ENCODE peak calls at places on chromosomes 16 and 17, in seven cellular contexts. U is coronary artery, X is HCT116, J is thoracic aorta, O is fibroblast of lung, S is WERI-Rb-1, F is AG04450. H is an unnamed sample.

GRCh38 chr17:71872843-71873242 is 248.0 kb upstream of the SOX9 start:
- DNase-seq in F (no peak), J (no peak), U (no peak), S (no peak), O (no peak), X (no peak), H (no peak)

GRCh38 chr17:61454095-61454931 is 2.1 kb downstream of the TBX4 start:
- DNase-seq in X (no peak), U (peak; percentile 54), F (no peak), S (no peak), O (no peak), J (no peak), H (peak; percentile 62)

GRCh38 chr17:16349461-16349860 is 3.8 kb downstream of the CENPV start:
- DNase-seq in O (no peak), J (no peak), U (no peak), X (no peak), F (no peak), S (no peak), H (no peak)

GRCh38 chr17:74245145-74245817 is 28.8 kb upstream of the DNAI2 start:
- DNase-seq in S (peak; percentile 40), X (no peak), J (no peak), U (no peak), F (no peak), O (no peak), H (no peak)

GRCh38 chr17:74610108-74610507 is 13.4 kb downstream of the CD300E start:
- DNase-seq in X (no peak), U (no peak), F (no peak), J (no peak), O (no peak), S (no peak), H (no peak)

GRCh38 chr16:31427441-31428276 is 501 bp downstream of the COX6A2 start:
- DNase-seq in O (no peak), J (no peak), U (no peak), S (no peak), X (no peak), F (no peak), H (no peak)

GRCh38 chr17:41178843-41179616 is 1.0 kb upstream of the KRTAP4-2 start:
- DNase-seq in J (no peak), U (no peak), F (no peak), S (no peak), O (peak; percentile 3), X (no peak), H (no peak)

GRCh38 chr17:296906-297690 is 55.5 kb downstream of the RPH3AL start:
- DNase-seq in O (no peak), S (no peak), F (no peak), U (no peak), X (no peak), J (no peak), H (no peak)

GRCh38 chr17:11944587-11944986 is 52.7 kb downstream of the ZNF18 start:
- DNase-seq in U (no peak), S (no peak), X (peak; percentile 23), O (peak; percentile 56), J (no peak), F (no peak), H (no peak)

GRCh38 chr17:72445055-72445991 is 324.5 kb downstream of the SOX9 start:
- DNase-seq in F (no peak), X (no peak), J (no peak), S (no peak), O (no peak), U (no peak), H (no peak)

GRCh38 chr16:29719063-29719462 is 26.7 kb downstream of the C16orf54 start:
- DNase-seq in U (no peak), X (no peak), S (no peak), O (no peak), J (no peak), F (no peak), H (no peak)

GRCh38 chr16:72474511-72475123 is 302.7 kb upstream of the PMFBP1 start:
- DNase-seq in X (peak; percentile 89), J (no peak), S (no peak), O (peak; percentile 99), U (no peak), F (peak; percentile 16), H (no peak)

GRCh38 chr17:3870871-3871306 is 22.0 kb downstream of the CAMKK1 start:
- DNase-seq in X (no peak), J (no peak), U (no peak), F (no peak), S (no peak), O (peak; percentile 43), H (no peak)

GRCh38 chr16:5875416-5875815 is 777.8 kb upstream of the EEF2KMT start:
- DNase-seq in F (no peak), X (no peak), O (peak; percentile 64), S (no peak), U (no peak), J (no peak), H (no peak)

GRCh38 chr17:48510761-48511604 is 19.8 kb downstream of the HOXB1 start:
- DNase-seq in S (no peak), U (no peak), F (no peak), X (no peak), O (peak; percentile 40), J (no peak), H (no peak)

GRCh38 chr16:49599281-49599680 is 225.7 kb downstream of the C16orf78 start:
- DNase-seq in X (no peak), J (no peak), F (no peak), O (no peak), U (peak; percentile 17), S (no peak), H (no peak)

GRCh38 chr17:16942141-16943031 is 29.5 kb downstream of the TNFRSF13B start:
- DNase-seq in S (no peak), X (no peak), J (no peak), O (peak; percentile 27), U (peak; percentile 58), F (peak; percentile 6), H (peak; percentile 22)

GRCh38 chr17:70797166-70797565 is 627.8 kb downstream of the KCNJ2 start:
- DNase-seq in X (no peak), O (no peak), U (no peak), J (no peak), S (peak; percentile 51), F (no peak), H (no peak)

GRCh38 chr17:45666046-45666600 is 118.0 kb upstream of the CRHR1 start:
- DNase-seq in U (no peak), J (no peak), X (no peak), S (peak; percentile 79), O (no peak), F (no peak), H (no peak)

GRCh38 chr16:57041182-57042156 is 50.9 kb upstream of the CPNE2 start:
- DNase-seq in X (no peak), F (no peak), J (no peak), O (peak; percentile 23), U (no peak), S (no peak), H (no peak)

GRCh38 chr17:30021708-30022317 is 80.4 kb downstream of the EFCAB5 start:
- DNase-seq in X (peak; percentile 37), O (peak; percentile 41), J (no peak), U (no peak), F (peak; percentile 13), S (peak; percentile 35), H (no peak)

GRCh38 chr17:45976755-45977505 is 22.1 kb upstream of the STH start:
- DNase-seq in F (no peak), X (no peak), O (peak; percentile 48), U (no peak), S (no peak), J (no peak), H (no peak)

GRCh38 chr16:86536621-86537020 is 18.4 kb downstream of the MTHFSD start:
- DNase-seq in S (no peak), F (no peak), O (no peak), U (no peak), X (no peak), J (no peak), H (no peak)

GRCh38 chr17:43530303-43531081 is 15.6 kb downstream of the ETV4 start:
- DNase-seq in U (no peak), J (no peak), O (peak; percentile 95), F (peak; percentile 90), S (peak; percentile 97), X (peak; percentile 37), H (no peak)

GRCh38 chr16:53714080-53715050 is 10.4 kb downstream of the FTO start:
- DNase-seq in J (no peak), X (no peak), U (no peak), F (no peak), O (no peak), S (no peak), H (no peak)

GRCh38 chr17:27489045-27489715 is 32.9 kb downstream of the KSR1 start:
- DNase-seq in S (no peak), O (peak; percentile 64), F (no peak), X (no peak), J (no peak), U (peak; percentile 82), H (no peak)
- H3K4me3 ChIP-seq in S (no peak overlapping the region), O (no peak overlapping the region), F (no peak overlapping the region), X (no peak overlapping the region), J (no peak overlapping the region), U (no peak overlapping the region), H (no peak overlapping the region)

GRCh38 chr17:39209317-39210092 is 9.4 kb downstream of the RPL19 start:
- DNase-seq in X (no peak), O (peak; percentile 77), F (no peak), U (no peak), S (no peak), J (peak; percentile 80), H (no peak)
- H3K27ac ChIP-seq in X (no peak overlapping the region), O (no peak overlapping the region), F (peak overlapping the region; percentile 11), U (peak overlapping the region; percentile 68), S (no peak overlapping the region), J (peak overlapping the region; percentile 93), H (peak overlapping the region; percentile 21)

GRCh38 chr16:80968386-80969113 is 38.1 kb downstream of the CMC2 start:
- DNase-seq in X (no peak), S (no peak), J (no peak), U (no peak), F (no peak), O (peak; percentile 73), H (no peak)
- TF ChIP-seq CTCF in X (no peak), S (no peak), J (no peak), U (no peak), F (no peak), O (no peak), H (no peak)

GRCh38 chr17:76495663-76496400 is 5.4 kb downstream of the RHBDF2 start:
- DNase-seq in S (no peak), U (no peak), X (no peak), J (no peak), O (no peak), F (no peak), H (no peak)

GRCh38 chr17:76497979-76498885 is 3.0 kb downstream of the RHBDF2 start:
- DNase-seq in O (peak; percentile 84), J (peak; percentile 38), S (peak; percentile 97), U (peak; percentile 84), X (no peak), F (peak; percentile 76), H (no peak)

GRCh38 chr17:76496464-76496863 is 4.8 kb downstream of the RHBDF2 start:
- DNase-seq in O (no peak), U (no peak), F (no peak), J (no peak), S (no peak), X (no peak), H (no peak)

GRCh38 chr17:76498886-76499667 is 2.1 kb downstream of the RHBDF2 start:
- DNase-seq in O (no peak), X (no peak), S (peak; percentile 9), J (no peak), F (no peak), U (no peak), H (no peak)

DNA sequence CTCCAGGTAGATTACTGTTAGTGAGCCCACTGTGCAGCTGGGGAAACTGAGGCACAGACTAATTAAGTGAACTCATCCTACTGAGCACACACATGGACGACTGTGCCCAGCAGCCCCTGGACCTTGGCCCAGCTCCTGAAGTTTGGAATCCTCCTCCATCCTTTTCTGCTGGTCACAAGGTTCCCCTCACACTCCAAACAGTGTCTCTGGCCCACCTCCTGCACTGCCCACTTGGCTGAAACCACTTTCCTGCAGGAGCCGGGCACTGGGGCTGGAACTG is 3.6 kb downstream of the RHBDF2 start:
- DNase-seq in X (no peak), S (no peak), O (no peak), J (no peak), F (no peak), U (no peak), H (no peak)
- H3K4me3 ChIP-seq in X (no peak overlapping the region), S (peak overlapping the region; percentile 2), O (no peak overlapping the region), J (peak overlapping the region; percentile 84), F (peak overlapping the region; percentile 31), U (peak overlapping the region; percentile 57), H (peak overlapping the region; percentile 0)